ENCODE peak calls at places on chromosomes 3 and 15, in four cellular contexts. X, K, R and A are unnamed samples.

GRCh38 chr3:23800731-23801130 is 5.0 kb upstream of the UBE2E1 start:
- DNase-seq in X (peak), K (peak), R (no peak), A (no peak)

GRCh38 chr3:82001276-82001953 is 240.0 kb upstream of the GBE1 start:
- DNase-seq in X (no peak), K (no peak), R (no peak), A (peak)

GRCh38 chr3:24165583-24165982 is 220.5 kb downstream of the NR1D2 start:
- DNase-seq in X (peak), K (no peak), R (no peak), A (no peak)

GRCh38 chr3:45078910-45079522 is 52.9 kb downstream of the CLEC3B start:
- DNase-seq in X (peak), K (peak), R (no peak), A (no peak)

GRCh38 chr15:40891810-40892448 is 2.3 kb upstream of the VPS18 start:
- DNase-seq in X (peak), K (peak), R (no peak), A (peak)

GRCh38 chr3:141875893-141876380 is 506 bp upstream of the ATP1B3 start:
- DNase-seq in X (no peak), K (peak), R (peak), A (peak)

GRCh38 chr3:126358038-126358815 is 1.0 kb upstream of the KLF15 start:
- DNase-seq in X (no peak), K (no peak), R (peak), A (no peak)

GRCh38 chr15:90101130-90101968 is 919 bp downstream of the IDH2 start:
- DNase-seq in X (no peak), K (peak), R (peak), A (peak)

GRCh38 chr15:78944669-78945407 is at the start of gene CTSH:
- DNase-seq in X (peak), K (peak), R (peak), A (no peak)

GRCh38 chr15:52415628-52416027 is 113.1 kb downstream of the MYO5A start:
- DNase-seq in X (no peak), K (no peak), R (no peak), A (no peak)

GRCh38 chr3:172317984-172318383 is 130.3 kb downstream of the GHSR start:
- DNase-seq in X (peak), K (peak), R (no peak), A (no peak)

GRCh38 chr3:123807820-123808219 is 76.3 kb downstream of the MYLK start:
- DNase-seq in X (no peak), K (peak), R (peak), A (peak)

GRCh38 chr3:16264174-16264707 is 502 bp downstream of the DPH3 start:
- DNase-seq in X (no peak), K (no peak), R (no peak), A (no peak)

GRCh38 chr3:54714035-54714434 is 213.8 kb downstream of the LRTM1 start:
- DNase-seq in X (no peak), K (no peak), R (no peak), A (no peak)

GRCh38 chr3:139601191-139601961 is 61.8 kb upstream of the RBP1 start:
- DNase-seq in X (peak), K (no peak), R (no peak), A (no peak)

GRCh38 chr15:66369773-66370651 is 13.5 kb upstream of the TIPIN start:
- DNase-seq in X (peak), K (peak), R (peak), A (peak)

GRCh38 chr3:105837143-105837740 is 31.6 kb downstream of the CBLB start:
- DNase-seq in X (no peak), K (no peak), R (no peak), A (no peak)

GRCh38 chr3:38960953-38961622 is 90.7 kb downstream of the SCN11A start:
- DNase-seq in X (peak), K (peak), R (peak), A (peak)

GRCh38 chr3:48437812-48438211 is 2.1 kb downstream of the CCDC51 start:
- DNase-seq in X (no peak), K (no peak), R (no peak), A (no peak)

GRCh38 chr3:82163907-82164520 is 402.6 kb upstream of the GBE1 start:
- DNase-seq in X (peak), K (peak), R (no peak), A (no peak)

GRCh38 chr15:81747026-81747425 is 298.8 kb downstream of the MEX3B start:
- DNase-seq in X (no peak), K (no peak), R (no peak), A (no peak)

GRCh38 chr3:178646205-178646604 is 110.0 kb downstream of the KCNMB2 start:
- DNase-seq in X (no peak), K (no peak), R (no peak), A (no peak)

GRCh38 chr15:35912196-35912595 is 366.2 kb upstream of the DPH6 start:
- DNase-seq in X (peak), K (peak), R (no peak), A (no peak)